ENCODE peak calls at places on chromosome 15, in seven cellular contexts. O is ovary; L is effector memory CD8-positive, alpha-beta T cell; Y is activated T-cell treated with anti-CD3 and anti-CD28 coated beads for 1 hour; Z is GM20000; M is stomach; H is activated CD8-positive, alpha-beta memory T cell treated with anti-CD3 and anti-CD28 coated beads for 48 hours. G is an unnamed sample.

GRCh38 chr15:70752142-70752754 is 11.1 kb downstream of the UACA start:
- DNase-seq in O (no peak), L (no peak), Y (no peak), Z (no peak), M (no peak), H (no peak), G (no peak)

GRCh38 chr15:66859688-66860253 is 157.7 kb downstream of the SMAD6 start:
- DNase-seq in O (no peak), L (no peak), Y (no peak), Z (no peak), M (no peak), H (no peak), G (no peak)

GRCh38 chr15:89707577-89707976 is 17.0 kb downstream of the WDR93 start:
- DNase-seq in O (no peak), L (no peak), Y (no peak), Z (no peak), M (no peak), H (no peak), G (no peak)

GRCh38 chr15:59946084-59946483 is 58.0 kb upstream of the FOXB1 start:
- DNase-seq in O (no peak), L (no peak), Y (no peak), Z (no peak), M (no peak), H (no peak), G (no peak)

GRCh38 chr15:99981223-99981647 is 248.0 kb upstream of the LYSMD4 start:
- DNase-seq in O (no peak), L (no peak), Y (no peak), Z (no peak), M (no peak), H (no peak), G (no peak)

GRCh38 chr15:100809151-100809550 is 70.5 kb upstream of the ALDH1A3 start:
- DNase-seq in O (no peak), L (no peak), Y (no peak), Z (no peak), M (no peak), H (no peak), G (no peak)

GRCh38 chr15:95162069-95162468 is 930.7 kb downstream of the MCTP2 start:
- DNase-seq in O (no peak), L (no peak), Y (no peak), Z (no peak), M (no peak), H (no peak), G (no peak)

GRCh38 chr15:64017082-64017588 is 29.1 kb downstream of the DAPK2 start:
- DNase-seq in O (no peak), L (no peak), Y (no peak), Z (no peak), M (no peak), H (no peak), G (peak)

GRCh38 chr15:85532689-85533088 is 152.3 kb downstream of the AKAP13 start:
- DNase-seq in O (no peak), L (no peak), Y (no peak), Z (no peak), M (peak), H (no peak), G (no peak)

GRCh38 chr15:29074045-29074444 is 188.3 kb downstream of the APBA2 start:
- DNase-seq in O (no peak), L (no peak), Y (no peak), Z (no peak), M (no peak), H (no peak), G (no peak)

GRCh38 chr15:98647026-98647773 is 1.1 kb upstream of the IGF1R start:
- DNase-seq in O (peak), L (peak), Y (peak), Z (peak), M (peak), H (peak), G (peak)